ENCODE peak calls at places on chromosome 19, in ten cellular contexts. P is CD8-positive, alpha-beta T cell; Z is Caco-2; F is endothelial cell of umbilical vein; Y is adrenal gland; Q is IMR-90; L is fibroblast of lung; X is gastrocnemius medialis; T is neural progenitor cell; H is thyroid gland. E is an unnamed sample.

GRCh38 chr19:18488838-18489626 is 32.8 kb downstream of the ELL start:
- DNase-seq in P (no peak), Z (peak; percentile 68), F (peak; percentile 26), Y (peak; percentile 74), Q (no peak), L (no peak), X (no peak), T (peak; percentile 81), H (peak; percentile 84), E (no peak)

GRCh38 chr19:14517840-14518505 is at the start of gene DNAJB1:
- DNase-seq in P (peak; percentile 54), Z (peak; percentile 57), F (peak; percentile 78), Y (peak; percentile 85), Q (peak; percentile 64), L (peak; percentile 75), X (peak; percentile 76), T (peak; percentile 79), H (peak; percentile 82), E (peak; percentile 86)

GRCh38 chr19:1357695-1358094 is 26.0 kb upstream of the NDUFS7 start:
- DNase-seq in P (no peak), Z (no peak), F (no peak), Y (no peak), Q (no peak), L (no peak), X (no peak), T (peak; percentile 82), H (no peak), E (no peak)

GRCh38 chr19:15790096-15790495 is 2.6 kb downstream of the OR10H5 start:
- DNase-seq in P (no peak), Z (no peak), F (no peak), Y (no peak), Q (no peak), L (no peak), X (no peak), T (no peak), H (no peak), E (no peak)

GRCh38 chr19:19475845-19476828 is 39.2 kb downstream of the TSSK6 start:
- DNase-seq in P (no peak), Z (no peak), F (no peak), Y (no peak), Q (no peak), L (no peak), X (no peak), T (peak; percentile 60), H (no peak), E (no peak)

GRCh38 chr19:41945135-41945766 is 13.9 kb downstream of the RABAC1 start:
- DNase-seq in P (peak; percentile 83), Z (no peak), F (no peak), Y (peak; percentile 59), Q (no peak), L (no peak), X (no peak), T (no peak), H (peak; percentile 31), E (peak; percentile 72)

GRCh38 chr19:19185853-19186728 is 5.9 kb downstream of the BORCS8 start:
- DNase-seq in P (peak; percentile 50), Z (peak; percentile 66), F (peak; percentile 15), Y (peak; percentile 62), Q (peak; percentile 31), L (peak; percentile 18), X (no peak), T (peak; percentile 81), H (peak; percentile 39), E (peak; percentile 50)

GRCh38 chr19:12833747-12834417 is 497 bp downstream of the RTBDN start:
- DNase-seq in P (peak; percentile 28), Z (no peak), F (no peak), Y (no peak), Q (no peak), L (no peak), X (no peak), T (peak; percentile 81), H (peak; percentile 13), E (no peak)

GRCh38 chr19:38455031-38455430 is 21.5 kb downstream of the RYR1 start:
- DNase-seq in P (no peak), Z (no peak), F (no peak), Y (no peak), Q (peak; percentile 15), L (peak; percentile 14), X (no peak), T (peak; percentile 83), H (no peak), E (no peak)

GRCh38 chr19:39409886-39410619 is 2.4 kb upstream of the PLEKHG2 start:
- DNase-seq in P (no peak), Z (peak; percentile 76), F (peak; percentile 68), Y (peak; percentile 82), Q (no peak), L (peak; percentile 73), X (peak; percentile 70), T (peak; percentile 68), H (peak; percentile 61), E (peak; percentile 83)

GRCh38 chr19:6769006-6769637 is 1.9 kb upstream of the SH2D3A start:
- DNase-seq in P (no peak), Z (no peak), F (no peak), Y (no peak), Q (peak; percentile 19), L (no peak), X (no peak), T (peak; percentile 64), H (no peak), E (no peak)

DNA sequence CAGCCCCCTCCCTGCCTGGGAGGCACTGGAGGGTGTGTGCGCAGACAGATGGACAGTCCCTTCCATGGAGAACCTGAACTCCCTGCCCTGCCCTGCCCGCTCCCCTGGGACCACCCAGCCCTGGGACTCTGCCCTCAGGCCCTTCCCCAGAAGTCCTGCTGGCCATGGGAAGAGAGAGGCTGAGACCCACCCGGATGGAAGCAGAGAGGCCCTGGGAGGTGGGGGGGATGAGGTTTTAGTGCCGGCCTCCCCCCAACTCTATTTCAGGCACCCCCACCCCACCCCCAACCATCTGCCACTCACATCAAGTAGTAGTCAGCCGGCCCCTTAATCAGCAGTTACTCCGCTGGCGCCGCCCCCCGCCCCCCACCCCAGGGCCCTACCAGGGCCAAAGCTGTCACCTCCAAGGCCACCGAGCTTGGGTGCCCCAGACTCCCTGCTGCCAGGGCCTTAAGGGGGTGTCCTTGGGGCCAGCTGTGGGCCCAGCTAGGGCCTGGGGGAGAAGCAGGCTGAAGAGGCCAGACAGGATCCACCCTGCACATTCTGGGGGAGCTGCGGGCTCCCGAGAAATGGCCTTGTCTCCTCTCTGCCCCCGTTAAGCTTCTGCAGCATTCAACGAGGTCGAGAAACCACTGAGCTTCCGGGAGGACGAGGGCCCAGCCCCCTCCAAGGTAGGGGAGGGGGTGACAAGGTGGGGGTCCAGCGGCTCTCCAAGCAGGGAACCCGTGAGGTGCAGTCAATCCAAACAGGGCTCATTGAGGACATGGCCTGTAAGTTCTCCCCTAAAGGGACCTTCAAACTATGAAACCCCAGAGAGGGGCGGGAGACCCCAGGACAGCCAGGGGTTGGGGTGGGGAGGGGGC is 17.4 kb downstream of the NMRK2 start:
- DNase-seq in P (no peak), Z (no peak), F (no peak), Y (no peak), Q (no peak), L (no peak), X (no peak), T (no peak), H (no peak), E (no peak)
- H3K4me1 ChIP-seq in P (peaks cover 14% of the 10 kb centered on the region), Z (peaks cover 6% of the 10 kb centered on the region), F (no peaks in the 10 kb centered on the region), Y (peaks cover 19% of the 10 kb centered on the region), Q (peaks cover 7% of the 10 kb centered on the region), L (peaks cover 6% of the 10 kb centered on the region), X (peaks cover 39% of the 10 kb centered on the region), T (no peaks in the 10 kb centered on the region), H (no peaks in the 10 kb centered on the region), E (no peaks in the 10 kb centered on the region)

DNA sequence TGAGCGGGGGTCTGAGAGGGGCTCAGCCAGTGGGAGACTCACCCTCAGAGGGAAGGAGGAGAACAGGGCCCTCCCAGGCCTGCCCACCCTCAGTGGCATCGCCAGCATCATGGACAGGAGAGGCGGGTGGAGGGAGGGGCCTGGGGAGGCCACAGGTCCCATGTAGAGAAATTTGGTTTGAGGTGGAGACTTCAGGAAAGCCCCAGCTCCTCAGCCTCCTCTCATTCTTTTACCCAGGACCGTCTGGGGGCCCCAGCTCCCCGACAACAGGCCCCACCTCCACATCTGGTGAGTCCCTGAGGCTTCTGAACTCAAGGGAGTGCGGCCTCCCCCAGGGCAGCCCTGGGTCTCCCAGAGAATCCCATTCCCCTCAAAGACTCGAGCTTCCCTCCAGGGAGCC is 3.1 kb downstream of the LILRB1 start:
- DNase-seq in P (no peak), Z (no peak), F (no peak), Y (no peak), Q (no peak), L (no peak), X (no peak), T (no peak), H (no peak), E (no peak)
- H3K9me3 ChIP-seq in P (no peaks in the 10 kb centered on the region), Z (no peaks in the 10 kb centered on the region), F (no peaks in the 10 kb centered on the region), Y (no peaks in the 10 kb centered on the region), Q (peaks cover 22% of the 10 kb centered on the region), L (no peaks in the 10 kb centered on the region), X (no peaks in the 10 kb centered on the region), T (no peaks in the 10 kb centered on the region), H (no peaks in the 10 kb centered on the region), E (no peaks in the 10 kb centered on the region)

GRCh38 chr19:43763473-43763939 is 8.7 kb upstream of the SMG9 start:
- DNase-seq in P (no peak), Z (no peak), F (peak; percentile 27), Y (no peak), Q (peak; percentile 45), L (peak; percentile 71), X (no peak), T (no peak), H (no peak), E (no peak)

GRCh38 chr19:43765109-43765876 is 10.5 kb upstream of the SMG9 start:
- DNase-seq in P (peak; percentile 56), Z (peak; percentile 61), F (peak; percentile 68), Y (peak; percentile 91), Q (peak; percentile 97), L (peak; percentile 99), X (no peak), T (no peak), H (no peak), E (peak; percentile 54)

GRCh38 chr19:43760941-43761340 is 6.2 kb upstream of the SMG9 start:
- DNase-seq in P (no peak), Z (no peak), F (no peak), Y (no peak), Q (peak; percentile 37), L (peak; percentile 48), X (no peak), T (no peak), H (no peak), E (no peak)

GRCh38 chr19:43759515-43759914 is 4.8 kb upstream of the SMG9 start:
- DNase-seq in P (no peak), Z (no peak), F (peak; percentile 37), Y (no peak), Q (peak; percentile 55), L (peak; percentile 76), X (no peak), T (no peak), H (no peak), E (no peak)

DNA sequence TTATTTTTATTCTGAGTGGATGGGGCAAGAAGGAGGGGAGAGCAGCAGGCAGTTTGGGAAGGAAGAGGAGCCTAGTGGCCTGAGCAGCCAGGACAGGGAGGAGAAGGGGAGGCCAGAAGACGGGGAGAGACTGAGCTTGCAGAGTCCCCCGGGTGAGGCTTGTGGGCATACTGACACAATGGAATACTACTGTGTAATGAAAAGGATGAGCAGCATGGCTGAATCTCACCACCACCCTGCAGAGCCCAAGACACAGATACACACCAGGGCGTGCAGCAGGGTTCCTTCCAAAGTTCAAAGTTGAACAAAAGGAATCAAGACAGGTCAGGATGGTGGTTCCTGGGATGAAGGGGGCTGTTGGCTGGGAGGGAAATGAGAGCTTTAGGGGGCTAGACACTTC is 8.1 kb upstream of the SMG9 start:
- DNase-seq in P (no peak), Z (no peak), F (no peak), Y (no peak), Q (no peak), L (no peak), X (no peak), T (no peak), H (no peak), E (no peak)
- H3K4me3 ChIP-seq in P (no peak overlapping the region), Z (no peak overlapping the region), F (no peak overlapping the region), Y (no peak overlapping the region), Q (no peak overlapping the region), L (no peak overlapping the region), X (no peak overlapping the region), T (no peak overlapping the region), H (no peak overlapping the region), E (no peak overlapping the region)

GRCh38 chr19:35907377-35907745 is 734 bp downstream of the TYROBP start:
- DNase-seq in P (no peak), Z (no peak), F (no peak), Y (no peak), Q (no peak), L (no peak), X (no peak), T (no peak), H (no peak), E (no peak)
- H3K4me1 ChIP-seq in P (peaks cover 32% of the 10 kb centered on the region), Z (peaks cover 7% of the 10 kb centered on the region), F (peaks cover 2% of the 10 kb centered on the region), Y (no peaks in the 10 kb centered on the region), Q (peaks cover 22% of the 10 kb centered on the region), L (peaks cover 5% of the 10 kb centered on the region), X (no peaks in the 10 kb centered on the region), T (peaks cover 6% of the 10 kb centered on the region), H (peaks cover 26% of the 10 kb centered on the region), E (no peaks in the 10 kb centered on the region)

E was measured in mucosa of descending colon.